ENCODE peak calls at places on chromosomes 11 and 22, in four cellular contexts. S, A, J and P are unnamed samples.

GRCh38 chr11:113715882-113716625 is 9.9 kb upstream of the TMPRSS5 start:
- DNase-seq in S (no peak), A (no peak), J (no peak), P (no peak)

GRCh38 chr22:42544686-42545085 is 9.1 kb upstream of the SERHL2 start:
- DNase-seq in S (no peak), A (no peak), J (no peak), P (no peak)

GRCh38 chr11:69008774-69009440 is 4.1 kb downstream of the MRGPRF start:
- DNase-seq in S (peak), A (peak), J (peak), P (peak)

GRCh38 chr22:37777122-37777687 is 30.5 kb upstream of the GCAT start:
- DNase-seq in S (peak), A (no peak), J (no peak), P (peak)

GRCh38 chr22:30943368-30943767 is 25.2 kb downstream of the MORC2 start:
- DNase-seq in S (no peak), A (no peak), J (no peak), P (no peak)

GRCh38 chr22:50035976-50036375 is 22.1 kb downstream of the TTLL8 start:
- DNase-seq in S (no peak), A (peak), J (no peak), P (no peak)

GRCh38 chr11:73478737-73479347 is 102.6 kb downstream of the RELT start:
- DNase-seq in S (no peak), A (no peak), J (no peak), P (no peak)

GRCh38 chr11:92911478-92911877 is 58.0 kb upstream of the MTNR1B start:
- DNase-seq in S (no peak), A (no peak), J (no peak), P (no peak)

GRCh38 chr11:109371444-109372176 is 50.4 kb upstream of the C11orf87 start:
- DNase-seq in S (no peak), A (no peak), J (no peak), P (no peak)

GRCh38 chr11:73388241-73389133 is 12.3 kb downstream of the RELT start:
- DNase-seq in S (peak), A (peak), J (no peak), P (no peak)

GRCh38 chr11:60860943-60861342 is 5.2 kb upstream of the PTGDR2 start:
- DNase-seq in S (no peak), A (no peak), J (peak), P (peak)

GRCh38 chr11:119520966-119521365 is 98.0 kb upstream of the THY1 start:
- DNase-seq in S (no peak), A (no peak), J (no peak), P (no peak)

GRCh38 chr11:117924631-117925170 is 4.5 kb downstream of the TMPRSS13 start:
- DNase-seq in S (no peak), A (no peak), J (peak), P (no peak)

GRCh38 chr11:105466582-105467228 is 143.2 kb upstream of the GRIA4 start:
- DNase-seq in S (no peak), A (no peak), J (no peak), P (peak)

GRCh38 chr11:33321483-33321882 is 64.3 kb downstream of the HIPK3 start:
- DNase-seq in S (no peak), A (no peak), J (no peak), P (no peak)

GRCh38 chr11:27120211-27120610 is 79.6 kb downstream of the BBOX1 start:
- DNase-seq in S (no peak), A (no peak), J (no peak), P (no peak)

GRCh38 chr11:117816151-117816741 is 8.3 kb downstream of the FXYD2 start:
- DNase-seq in S (peak), A (peak), J (no peak), P (no peak)

GRCh38 chr11:8271106-8271886 is 7.6 kb upstream of the LMO1 start:
- DNase-seq in S (no peak), A (no peak), J (peak), P (peak)

GRCh38 chr22:37676691-37677627 is 1.5 kb downstream of the LGALS1 start:
- DNase-seq in S (peak), A (peak), J (peak), P (peak)

GRCh38 chr11:7484645-7485044 is 661 bp upstream of the OLFML1 start:
- DNase-seq in S (no peak), A (no peak), J (no peak), P (no peak)

GRCh38 chr11:66689661-66690590 is 12.2 kb upstream of the RBM4B start:
- DNase-seq in S (no peak), A (peak), J (peak), P (no peak)

GRCh38 chr11:134003792-134004405 is 47.1 kb upstream of the IGSF9B start:
- DNase-seq in S (no peak), A (no peak), J (no peak), P (no peak)

GRCh38 chr22:39029227-39029626 is 8.3 kb downstream of the APOBEC3D start:
- DNase-seq in S (no peak), A (no peak), J (no peak), P (no peak)

GRCh38 chr22:34301569-34301968 is 381.3 kb upstream of the LARGE1 start:
- DNase-seq in S (no peak), A (no peak), J (no peak), P (no peak)

GRCh38 chr11:28860898-28861297 is 752.7 kb downstream of the METTL15 start:
- DNase-seq in S (no peak), A (no peak), J (no peak), P (no peak)

GRCh38 chr22:38758276-38758945 is 2.6 kb upstream of the SUN2 start:
- DNase-seq in S (no peak), A (no peak), J (no peak), P (no peak)

GRCh38 chr11:1783725-1784529 is 20.2 kb upstream of the CTSD start:
- DNase-seq in S (no peak), A (peak), J (no peak), P (no peak)

GRCh38 chr11:1782831-1783724 is 19.4 kb upstream of the CTSD start:
- DNase-seq in S (no peak), A (no peak), J (no peak), P (no peak)

GRCh38 chr11:1785749-1786261 is 22.1 kb upstream of the CTSD start:
- DNase-seq in S (no peak), A (no peak), J (no peak), P (no peak)

GRCh38 chr11:1786466-1786865 is 22.7 kb upstream of the CTSD start:
- DNase-seq in S (no peak), A (no peak), J (no peak), P (no peak)

GRCh38 chr11:1784761-1785650 is 21.3 kb upstream of the CTSD start:
- DNase-seq in S (no peak), A (peak), J (no peak), P (no peak)
- H3K4me3 ChIP-seq in S (no peak), A (no peak), J (no peak), P (no peak)

GRCh38 chr11:12864316-12865156 is 144.6 kb upstream of the RASSF10 start:
- DNase-seq in S (no peak), A (no peak), J (no peak), P (no peak)
- H3K27ac ChIP-seq in S (no peak), A (no peak), J (no peak), P (no peak)

GRCh38 chr22:27377501-27377900 is 424.1 kb downstream of the MN1 start:
- DNase-seq in S (no peak), A (no peak), J (no peak), P (no peak)

GRCh38 chr22:27372364-27372763 is 429.2 kb downstream of the MN1 start:
- DNase-seq in S (no peak), A (no peak), J (no peak), P (no peak)

GRCh38 chr22:27370281-27370680 is 431.3 kb downstream of the MN1 start:
- DNase-seq in S (no peak), A (no peak), J (no peak), P (no peak)

GRCh38 chr22:27370987-27371386 is 430.6 kb downstream of the MN1 start:
- DNase-seq in S (no peak), A (no peak), J (no peak), P (no peak)

DNA sequence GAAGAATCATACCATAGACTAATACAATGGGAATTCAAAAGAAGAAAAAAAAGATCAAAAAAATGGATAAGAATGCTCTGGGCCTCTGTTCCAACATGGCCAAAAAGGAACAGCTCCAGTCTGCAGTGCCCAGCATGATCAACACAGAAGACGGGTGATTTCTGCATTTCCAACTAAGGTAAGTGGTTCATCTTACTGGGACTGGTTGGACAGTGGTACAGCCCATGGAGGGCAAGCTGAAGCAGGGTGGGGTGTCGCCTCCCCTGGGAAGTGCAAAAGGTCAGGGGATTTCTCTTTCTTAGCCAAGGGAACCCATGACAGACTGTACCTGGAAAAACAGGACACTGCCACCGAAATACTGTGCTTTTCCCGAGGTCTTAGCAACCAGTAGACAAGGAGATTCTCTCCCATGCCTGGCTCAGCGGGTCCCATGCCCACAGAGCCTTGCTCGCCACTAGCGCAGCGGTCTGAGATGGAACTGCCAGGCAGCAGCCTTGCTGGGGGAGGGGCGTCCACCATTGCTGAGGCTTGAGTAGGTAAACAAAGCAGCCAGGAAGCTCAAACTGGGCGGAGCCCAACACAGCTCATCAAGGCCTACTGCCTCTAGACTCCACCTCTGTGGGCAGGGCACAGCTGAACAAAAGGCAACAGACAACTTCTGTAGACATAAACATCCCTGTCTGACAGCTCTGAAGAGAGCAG is 428.4 kb downstream of the MN1 start:
- DNase-seq in S (no peak), A (peak), J (no peak), P (no peak)
- H3K4me3 ChIP-seq in S (no peak), A (no peak), J (no peak), P (no peak)

DNA sequence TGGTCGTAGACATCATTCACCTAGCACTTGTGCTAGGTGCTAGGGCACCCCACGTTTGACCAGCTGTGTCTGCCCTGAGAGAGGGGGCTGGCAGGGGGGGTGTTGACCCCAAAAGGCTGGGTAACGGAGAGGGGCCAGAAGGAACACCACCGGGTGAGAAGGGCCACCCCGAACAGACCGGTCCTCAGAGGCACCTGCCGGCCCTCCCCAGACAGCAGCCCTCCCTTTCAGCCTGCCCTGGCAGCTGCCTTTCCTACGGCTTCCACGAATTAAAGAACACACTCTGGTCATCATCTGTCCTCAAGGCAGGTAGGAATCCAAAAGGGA is 977 bp upstream of the KCNJ5 start:
- DNase-seq in S (no peak), A (no peak), J (no peak), P (no peak)
- H3K27ac ChIP-seq in S (no peak), A (no peak), J (no peak), P (no peak)

DNA sequence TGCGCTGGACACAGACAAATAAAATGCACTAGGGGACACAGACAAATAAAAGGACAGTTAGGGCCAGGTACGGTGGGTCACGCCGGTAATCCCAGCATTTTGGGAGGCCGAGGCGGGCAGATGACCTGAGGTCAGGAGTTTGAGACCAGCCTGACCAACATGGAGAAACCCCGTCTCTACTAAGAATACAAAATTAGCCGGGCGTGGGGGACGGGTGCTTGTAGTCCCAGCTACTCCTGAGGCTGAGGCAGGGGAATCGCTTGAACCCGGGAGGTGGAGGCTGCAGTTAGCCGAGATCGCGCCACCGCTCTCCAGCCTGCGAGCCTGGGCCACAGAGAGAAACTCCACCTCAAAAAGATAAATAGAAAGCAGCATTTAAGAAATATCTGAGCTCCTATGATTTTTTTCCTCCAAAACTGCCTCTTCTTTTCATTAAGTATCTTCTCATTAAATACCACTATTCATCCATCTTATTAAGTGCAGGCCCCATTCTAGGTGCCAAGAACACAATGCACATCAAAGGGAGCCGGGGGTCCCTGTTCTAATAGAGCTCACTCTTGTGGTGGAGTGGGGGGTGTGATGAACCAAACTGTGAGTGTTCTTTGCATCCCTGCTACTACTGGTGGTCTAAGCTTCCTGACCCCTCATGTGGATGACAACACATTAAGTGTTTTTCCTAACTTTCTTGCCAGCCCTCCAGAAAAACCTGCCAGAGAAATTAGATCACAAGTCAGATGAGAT is 766 bp upstream of the ZNHIT2 start:
- DNase-seq in S (no peak), A (no peak), J (peak), P (no peak)
- H3K4me3 ChIP-seq in S (no peak), A (no peak), J (no peak), P (no peak)

GRCh38 chr22:22033803-22034468 is 51.3 kb upstream of the TOP3B start:
- DNase-seq in S (no peak), A (no peak), J (no peak), P (no peak)
- H3K27ac ChIP-seq in S (no peak), A (no peak), J (no peak), P (no peak)

GRCh38 chr11:100340416-100341323 is 346.4 kb upstream of the ARHGAP42 start:
- DNase-seq in S (no peak), A (no peak), J (no peak), P (no peak)
- H3K4me3 ChIP-seq in S (no peak), A (no peak), J (no peak), P (no peak)

GRCh38 chr11:116773203-116774112 is 671 bp upstream of the BUD13 start:
- DNase-seq in S (no peak), A (no peak), J (no peak), P (no peak)

GRCh38 chr11:116772443-116773202 is at the start of gene BUD13:
- DNase-seq in S (peak), A (peak), J (peak), P (peak)

GRCh38 chr11:116774661-116775060 is 1.9 kb upstream of the BUD13 start:
- DNase-seq in S (no peak), A (no peak), J (no peak), P (no peak)

GRCh38 chr11:116775975-116776374 is 3.2 kb upstream of the BUD13 start:
- DNase-seq in S (no peak), A (no peak), J (no peak), P (no peak)

DNA sequence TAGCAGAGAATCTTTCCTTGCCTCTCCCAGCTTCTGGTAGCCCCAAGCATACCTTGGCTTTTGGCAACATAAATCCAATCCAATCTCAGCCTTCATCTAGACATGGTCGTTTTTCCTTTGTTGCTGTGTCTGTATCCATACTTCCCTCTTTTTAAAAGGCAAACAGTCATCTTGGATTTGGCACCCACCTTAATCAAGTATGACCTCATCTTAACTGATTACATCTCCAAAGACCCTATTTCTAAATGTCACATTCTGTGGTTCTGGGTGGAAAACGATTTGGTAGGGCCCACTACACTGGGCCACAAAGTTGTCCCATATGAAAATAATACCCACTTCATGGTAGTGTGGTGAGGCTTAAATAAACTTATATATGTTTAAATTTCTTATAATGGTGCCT is 852 bp downstream of the BUD13 start:
- DNase-seq in S (no peak), A (no peak), J (no peak), P (no peak)
- H3K27ac ChIP-seq in S (peak), A (peak), J (no peak), P (peak)

DNA sequence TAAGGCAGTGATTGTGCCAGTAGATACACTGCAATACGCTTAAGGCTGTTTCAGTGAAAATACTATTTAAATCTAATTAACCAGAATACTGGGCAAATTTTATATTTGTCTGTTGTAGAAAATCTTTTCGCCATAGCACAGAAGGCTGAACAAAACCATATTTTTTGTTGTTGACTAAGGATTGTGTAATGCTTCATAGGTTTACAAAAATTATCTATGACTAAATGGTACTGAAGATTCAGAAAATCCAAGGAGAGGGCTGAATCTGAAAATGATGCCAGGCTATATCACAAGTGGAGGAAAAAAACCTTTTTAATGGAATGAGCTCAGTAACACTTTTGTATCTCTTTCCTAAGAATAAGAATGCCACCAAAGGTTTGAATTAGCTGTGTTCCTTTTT is 2.8 kb downstream of the ATL3 start:
- DNase-seq in S (no peak), A (no peak), J (no peak), P (no peak)
- H3K4me3 ChIP-seq in S (no peak), A (no peak), J (no peak), P (no peak)